ENCODE peak calls at places on chromosomes 12 and 14, in seven cellular contexts. U is SK-N-SH, R is GM12878, Z is HepG2, O is HCT116, M is K562, C is H1. K is an unnamed sample.
A peak's percentile ranks its signal among the peaks of the same experiment; 100 is the strongest.

GRCh38 chr12:49868449-49868848 is 25.5 kb upstream of the BCDIN3D start:
- DNase-seq in M (no peak), C (peak; percentile 28), Z (no peak), U (no peak), O (no peak), R (no peak), K (no peak)

GRCh38 chr14:76901171-76902055 is 75.2 kb downstream of the LRRC74A start:
- DNase-seq in Z (no peak), M (no peak), U (no peak), R (no peak), O (no peak), C (no peak), K (peak; percentile 43)

GRCh38 chr14:23801766-23802165 is 151.8 kb upstream of the DHRS4 start:
- DNase-seq in U (no peak), C (no peak), R (no peak), M (no peak), O (no peak), Z (no peak), K (no peak)

GRCh38 chr14:89660183-89660582 is 243.2 kb upstream of the FOXN3 start:
- DNase-seq in M (no peak), Z (no peak), R (no peak), U (peak; percentile 55), C (no peak), O (no peak), K (no peak)

GRCh38 chr14:69650948-69651369 is 39.6 kb downstream of the SUSD6 start:
- DNase-seq in O (no peak), U (no peak), Z (no peak), R (no peak), C (no peak), M (no peak), K (no peak)

GRCh38 chr12:38137287-38137686 is 179.3 kb upstream of the ALG10B start:
- DNase-seq in M (no peak), R (no peak), C (no peak), O (no peak), U (no peak), Z (no peak), K (no peak)

GRCh38 chr12:110972870-110973269 is 52.5 kb upstream of the MYL2 start:
- DNase-seq in Z (no peak), M (no peak), R (no peak), U (no peak), C (no peak), O (no peak), K (no peak)

GRCh38 chr12:46268349-46268616 is 560 bp downstream of the SLC38A1 start:
- DNase-seq in U (no peak), C (no peak), Z (no peak), R (no peak), M (no peak), O (no peak), K (no peak)

GRCh38 chr12:120719496-120720233 is 6.0 kb upstream of the ACADS start:
- DNase-seq in R (no peak), Z (no peak), O (no peak), M (no peak), U (no peak), C (no peak), K (no peak)

GRCh38 chr14:89702151-89702936 is 252.2 kb downstream of the EFCAB11 start:
- DNase-seq in R (no peak), O (no peak), M (no peak), U (no peak), Z (no peak), C (no peak), K (no peak)

GRCh38 chr12:45379261-45379660 is 163.4 kb downstream of the ANO6 start:
- DNase-seq in C (no peak), Z (no peak), O (peak; percentile 3), M (no peak), R (no peak), U (no peak), K (no peak)

GRCh38 chr12:20370001-20370381 is 1.7 kb downstream of the PDE3A start:
- DNase-seq in R (no peak), C (peak; percentile 63), Z (no peak), M (no peak), O (no peak), U (peak; percentile 31), K (no peak)

GRCh38 chr14:89027097-89027740 is 202.8 kb downstream of the TTC8 start:
- DNase-seq in O (peak; percentile 13), U (no peak), R (no peak), C (peak; percentile 89), Z (peak; percentile 21), M (peak; percentile 83), K (peak; percentile 58)

GRCh38 chr12:109475993-109476806 is 900 bp downstream of the KCTD10 start:
- DNase-seq in Z (no peak), C (no peak), O (no peak), R (no peak), U (peak; percentile 27), M (no peak), K (no peak)

GRCh38 chr12:123973552-123974341 is 732 bp downstream of the ZNF664 start:
- DNase-seq in R (no peak), O (no peak), U (peak; percentile 70), M (peak; percentile 25), C (peak; percentile 62), Z (peak; percentile 21), K (peak; percentile 63)

GRCh38 chr12:124732275-124733075 is 131.2 kb downstream of the SCARB1 start:
- DNase-seq in Z (no peak), C (no peak), U (no peak), M (no peak), O (no peak), R (no peak), K (no peak)

GRCh38 chr12:52741378-52742195 is 35.6 kb downstream of the KRT76 start:
- DNase-seq in U (no peak), O (peak; percentile 4), M (peak; percentile 42), Z (peak; percentile 24), C (peak; percentile 90), R (no peak), K (peak; percentile 90)

GRCh38 chr12:122126713-122127597 is 47.1 kb downstream of the IL31 start:
- DNase-seq in Z (peak; percentile 73), U (no peak), C (no peak), O (no peak), M (no peak), R (no peak), K (peak; percentile 86)

GRCh38 chr12:76556373-76556772 is 3.2 kb downstream of the OSBPL8 start:
- DNase-seq in M (no peak), U (no peak), Z (no peak), C (no peak), R (no peak), O (no peak), K (no peak)

GRCh38 chr12:76085159-76085868 is 829 bp upstream of the NAP1L1 start:
- DNase-seq in Z (no peak), U (peak; percentile 17), M (no peak), C (no peak), O (no peak), R (no peak), K (no peak)

GRCh38 chr12:131209082-131210070 is 255.7 kb downstream of the ADGRD1 start:
- DNase-seq in Z (no peak), C (no peak), R (no peak), U (no peak), O (no peak), M (no peak), K (no peak)

GRCh38 chr14:67815573-67816235 is 686 bp downstream of the ZFYVE26 start:
- DNase-seq in Z (no peak), M (no peak), C (no peak), R (no peak), O (no peak), U (no peak), K (peak; percentile 49)

GRCh38 chr14:101481557-101481956 is 79.7 kb upstream of the DIO3 start:
- DNase-seq in O (no peak), R (no peak), C (no peak), Z (no peak), M (no peak), U (no peak), K (peak; percentile 18)

GRCh38 chr14:55807059-55807499 is 227.1 kb downstream of the KTN1 start:
- DNase-seq in O (peak; percentile 70), M (peak; percentile 51), R (no peak), U (peak; percentile 38), Z (peak; percentile 28), C (no peak), K (no peak)

GRCh38 chr12:29216797-29217583 is 67.9 kb downstream of the FAR2 start:
- DNase-seq in C (no peak), R (no peak), O (no peak), M (no peak), U (no peak), Z (no peak), K (no peak)

GRCh38 chr14:59292921-59293605 is 104.6 kb downstream of the DAAM1 start:
- DNase-seq in U (no peak), M (no peak), O (no peak), C (no peak), Z (no peak), R (no peak), K (no peak)

GRCh38 chr14:59293934-59294661 is 105.6 kb downstream of the DAAM1 start:
- DNase-seq in Z (no peak), C (no peak), O (no peak), U (no peak), R (no peak), M (no peak), K (no peak)

GRCh38 chr14:59297070-59297766 is 108.8 kb downstream of the DAAM1 start:
- DNase-seq in U (no peak), M (no peak), C (no peak), R (no peak), Z (peak; percentile 94), O (no peak), K (peak; percentile 70)

GRCh38 chr14:59296508-59296907 is 108.0 kb downstream of the DAAM1 start:
- DNase-seq in C (no peak), O (no peak), M (no peak), R (no peak), U (no peak), Z (peak; percentile 62), K (no peak)

GRCh38 chr14:59294662-59294992 is 106.2 kb downstream of the DAAM1 start:
- DNase-seq in Z (no peak), M (no peak), U (no peak), C (no peak), O (no peak), R (no peak), K (no peak)
- TF ChIP-seq JUND in Z (no peak), M (no peak), U (peak; percentile 45), C (no peak), O (no peak), R (no peak), K (no peak)

DNA sequence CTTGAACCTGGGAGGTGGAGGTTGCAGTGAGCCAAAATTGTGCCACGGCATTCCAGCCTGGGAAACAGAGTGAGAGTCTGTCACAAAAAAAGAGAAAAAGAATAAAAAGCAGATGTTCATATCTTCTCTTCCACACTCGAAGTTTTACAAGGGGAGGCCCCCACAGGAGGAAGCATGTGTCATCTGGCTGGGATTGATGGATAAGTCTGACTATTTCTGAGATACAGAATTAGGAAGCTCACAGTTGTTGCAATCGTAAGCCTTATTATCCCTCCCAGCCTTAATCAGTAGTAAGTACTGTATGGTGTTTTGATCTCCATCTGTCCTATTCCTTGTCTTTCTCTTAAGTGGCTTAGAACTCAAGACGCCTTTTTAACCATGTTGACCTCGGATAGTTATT is 31.9 kb upstream of the RASSF8 start:
- DNase-seq in U (no peak), M (no peak), O (no peak), R (no peak), Z (no peak), C (no peak), K (no peak)
- TF ChIP-seq JUND in U (no peak), M (no peak), O (no peak), R (no peak), Z (no peak), C (no peak), K (no peak)

GRCh38 chr12:22060261-22060660 is 14.2 kb downstream of the CMAS start:
- DNase-seq in U (no peak), M (no peak), R (no peak), Z (no peak), C (no peak), O (no peak), K (no peak)
- TF ChIP-seq JUND in U (no peak), M (no peak), R (no peak), Z (no peak), C (no peak), O (no peak), K (no peak)

GRCh38 chr12:26628234-26628633 is 204.8 kb downstream of the ITPR2 start:
- DNase-seq in Z (no peak), R (no peak), O (no peak), M (no peak), U (no peak), C (no peak), K (no peak)
- TF ChIP-seq JUND in Z (no peak), R (no peak), O (no peak), M (peak; percentile 70), U (no peak), C (no peak), K (no peak)